ENCODE peak calls at places on chromosomes 3 and 15, in four cellular contexts. M is NT2/D1, C is HepG2, Q is GM12878. K is an unnamed sample.

GRCh38 chr3:60954049-60954448 is 297.2 kb downstream of the FHIT start:
- DNase-seq in M (no peak), C (no peak), Q (no peak), K (no peak)

GRCh38 chr3:354433-354832 is 157.9 kb downstream of the CHL1 start:
- DNase-seq in M (peak), C (peak), Q (peak), K (peak)

GRCh38 chr3:105672996-105673395 is 195.8 kb downstream of the CBLB start:
- DNase-seq in C (no peak), Q (no peak), M (no peak), K (no peak)

GRCh38 chr3:30548605-30549004 is 57.8 kb upstream of the TGFBR2 start:
- DNase-seq in C (no peak), M (no peak), Q (no peak), K (peak)

GRCh38 chr3:16824085-16824696 is 60.6 kb upstream of the PLCL2 start:
- DNase-seq in C (no peak), M (no peak), Q (peak), K (no peak)

GRCh38 chr15:96345560-96346389 is 15.3 kb downstream of the NR2F2 start:
- DNase-seq in Q (no peak), M (no peak), C (peak), K (peak)

GRCh38 chr3:152258448-152259302 is 10.1 kb upstream of the MBNL1 start:
- DNase-seq in M (no peak), C (peak), Q (no peak), K (no peak)

GRCh38 chr3:174035317-174035886 is 637.9 kb downstream of the NLGN1 start:
- DNase-seq in C (no peak), M (no peak), Q (no peak), K (no peak)

GRCh38 chr3:152466784-152467183 is 198.1 kb downstream of the MBNL1 start:
- DNase-seq in Q (no peak), C (peak), M (no peak), K (peak)

GRCh38 chr3:165855581-165855980 is 18.4 kb upstream of the BCHE start:
- DNase-seq in M (no peak), Q (no peak), C (no peak), K (no peak)

GRCh38 chr15:56918046-56918906 is at the start of gene TCF12:
- DNase-seq in Q (peak), C (peak), M (peak), K (peak)

GRCh38 chr3:125156491-125156890 is 56.1 kb downstream of the SLC12A8 start:
- DNase-seq in M (no peak), Q (no peak), C (no peak), K (no peak)

GRCh38 chr3:131549340-131549739 is 46.6 kb upstream of the MRPL3 start:
- DNase-seq in C (no peak), M (no peak), Q (no peak), K (peak)

GRCh38 chr3:40719660-40720287 is 195.0 kb downstream of the ZNF621 start:
- DNase-seq in C (peak), M (peak), Q (no peak), K (no peak)

GRCh38 chr15:40379853-40380252 is 2.7 kb upstream of the KNSTRN start:
- DNase-seq in Q (no peak), C (peak), M (no peak), K (no peak)
- TF ChIP-seq SUZ12 in Q (no peak), C (no peak), M (no peak), K (no peak)

DNA sequence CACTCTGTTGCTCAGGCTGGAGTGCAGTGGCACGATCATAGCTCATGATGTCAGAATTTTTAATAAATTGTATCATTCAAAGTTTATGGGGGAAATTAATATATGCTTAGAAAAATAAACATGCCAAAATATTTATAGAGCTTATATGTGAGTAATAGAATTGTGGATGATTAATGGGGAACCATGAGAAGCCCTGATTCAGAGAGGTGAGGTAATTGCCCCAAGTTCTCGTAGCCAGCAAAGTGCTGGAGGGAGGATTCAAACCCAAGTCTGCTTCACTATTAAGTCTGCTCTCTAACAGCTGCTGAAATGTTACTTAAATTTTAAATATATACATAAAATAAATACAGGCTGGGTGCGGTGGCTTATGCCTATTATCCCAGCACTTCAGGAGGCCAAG is 26.2 kb upstream of the IGF2BP2 start:
- DNase-seq in M (no peak), C (no peak), Q (no peak), K (no peak)
- TF ChIP-seq SUZ12 in M (no peak), C (no peak), Q (no peak), K (no peak)

GRCh38 chr15:82040862-82041261 is 5.0 kb downstream of the MEX3B start:
- DNase-seq in Q (no peak), M (peak), C (no peak), K (no peak)
- TF ChIP-seq SUZ12 in Q (no peak), M (no peak), C (no peak), K (no peak)

GRCh38 chr15:90301901-90302300 is 36.4 kb downstream of the NGRN start:
- DNase-seq in C (peak), M (no peak), Q (no peak), K (no peak)

GRCh38 chr15:90309050-90309449 is 43.0 kb upstream of the ZNF774 start:
- DNase-seq in C (no peak), M (no peak), Q (no peak), K (no peak)

GRCh38 chr15:90307661-90308060 is 42.2 kb downstream of the NGRN start:
- DNase-seq in M (no peak), Q (no peak), C (no peak), K (no peak)

GRCh38 chr15:90305932-90306331 is 40.5 kb downstream of the NGRN start:
- DNase-seq in Q (no peak), C (no peak), M (no peak), K (no peak)

GRCh38 chr15:90306560-90306959 is 41.1 kb downstream of the NGRN start:
- DNase-seq in C (no peak), M (no peak), Q (peak), K (no peak)
- TF ChIP-seq SUZ12 in C (no peak), M (no peak), Q (no peak), K (no peak)

GRCh38 chr3:71454513-71455423 is 128.8 kb downstream of the FOXP1 start:
- DNase-seq in Q (no peak), M (no peak), C (no peak), K (no peak)

GRCh38 chr3:71453822-71454512 is 129.6 kb downstream of the FOXP1 start:
- DNase-seq in Q (no peak), C (peak), M (no peak), K (no peak)

GRCh38 chr3:71456155-71456554 is 127.4 kb downstream of the FOXP1 start:
- DNase-seq in C (no peak), M (no peak), Q (no peak), K (no peak)

GRCh38 chr3:71458895-71459294 is 124.6 kb downstream of the FOXP1 start:
- DNase-seq in Q (no peak), M (no peak), C (no peak), K (no peak)

GRCh38 chr3:71456826-71457225 is 126.7 kb downstream of the FOXP1 start:
- DNase-seq in C (no peak), Q (no peak), M (no peak), K (no peak)
- TF ChIP-seq SUZ12 in C (no peak), Q (no peak), M (no peak), K (no peak)

K was measured in HEK293T.